ENCODE peak calls at places on chromosomes 12 and 14, in eight cellular contexts. M, L, Y, N, G, U, S and V are unnamed samples.

GRCh38 chr12:2286461-2287131 is 233.8 kb downstream of the CACNA1C start:
- DNase-seq in M (no peak), S (peak), N (no peak), G (no peak), Y (no peak), U (peak), L (no peak), V (no peak)

GRCh38 chr12:18629445-18629844 is 108.4 kb downstream of the PLCZ1 start:
- DNase-seq in G (no peak), N (no peak), Y (no peak), L (no peak), S (no peak), M (no peak), U (no peak), V (no peak)

GRCh38 chr14:75542585-75543091 is 20.4 kb downstream of the BATF start:
- DNase-seq in M (peak), Y (peak), G (peak), S (no peak), U (peak), N (peak), L (no peak), V (no peak)

GRCh38 chr14:103899833-103900232 is 28.4 kb upstream of the TDRD9 start:
- DNase-seq in G (no peak), Y (no peak), S (no peak), L (no peak), M (no peak), U (no peak), N (no peak), V (no peak)

GRCh38 chr12:42854826-42855225 is 265.3 kb upstream of the PRICKLE1 start:
- DNase-seq in S (no peak), N (no peak), Y (no peak), G (no peak), M (no peak), U (no peak), L (no peak), V (no peak)

GRCh38 chr12:92149563-92149962 is 3.9 kb upstream of the BTG1 start:
- DNase-seq in G (no peak), U (no peak), M (no peak), N (no peak), Y (no peak), S (no peak), L (no peak), V (no peak)

GRCh38 chr14:104171029-104171697 is 32.8 kb downstream of the KIF26A start:
- DNase-seq in S (no peak), N (no peak), M (peak), G (no peak), L (no peak), Y (no peak), U (no peak), V (no peak)

GRCh38 chr12:66241061-66242043 is 52.3 kb downstream of the IRAK3 start:
- DNase-seq in G (no peak), U (peak), M (no peak), N (no peak), S (no peak), Y (no peak), L (no peak), V (no peak)

GRCh38 chr12:40248585-40249297 is 23.9 kb downstream of the LRRK2 start:
- DNase-seq in S (no peak), Y (no peak), N (no peak), L (no peak), M (no peak), G (no peak), U (no peak), V (no peak)

GRCh38 chr12:75414671-75415070 is 23.8 kb downstream of the GLIPR1L2 start:
- DNase-seq in N (no peak), S (no peak), L (no peak), G (no peak), M (no peak), U (peak), Y (no peak), V (no peak)

GRCh38 chr12:19277707-19278106 is 148.2 kb downstream of the PLEKHA5 start:
- DNase-seq in Y (no peak), L (no peak), N (no peak), S (no peak), U (no peak), G (no peak), M (no peak), V (no peak)

GRCh38 chr12:8779281-8779680 is 43.1 kb upstream of the A2ML1 start:
- DNase-seq in U (no peak), M (no peak), S (no peak), L (no peak), N (no peak), Y (no peak), G (no peak), V (no peak)

GRCh38 chr12:25959069-25959961 is 833 bp downstream of the RASSF8 start:
- DNase-seq in Y (no peak), S (peak), L (peak), G (peak), N (no peak), M (peak), U (peak), V (no peak)

GRCh38 chr12:6199531-6200265 is 502 bp upstream of the CD9 start:
- DNase-seq in Y (no peak), L (no peak), M (no peak), G (no peak), S (no peak), U (peak), N (no peak), V (no peak)

GRCh38 chr14:36944307-36945010 is 227.9 kb downstream of the SLC25A21 start:
- DNase-seq in L (no peak), M (no peak), U (peak), Y (no peak), G (no peak), N (no peak), S (no peak), V (no peak)

GRCh38 chr12:11638271-11638916 is 11.1 kb upstream of the ETV6 start:
- DNase-seq in M (no peak), S (no peak), U (no peak), G (no peak), L (no peak), N (no peak), Y (no peak), V (no peak)

GRCh38 chr12:89451876-89452275 is 72.7 kb downstream of the GALNT4 start:
- DNase-seq in N (no peak), U (peak), Y (no peak), L (no peak), S (no peak), M (no peak), G (no peak), V (no peak)

GRCh38 chr14:69636051-69636639 is 24.7 kb downstream of the SUSD6 start:
- DNase-seq in G (no peak), U (no peak), S (no peak), L (no peak), Y (peak), M (no peak), N (no peak), V (no peak)

GRCh38 chr12:108801736-108802665 is 55.4 kb downstream of the SSH1 start:
- DNase-seq in Y (no peak), U (peak), M (no peak), N (no peak), G (no peak), S (peak), L (no peak), V (no peak)

GRCh38 chr12:53212931-53213330 is 5.9 kb upstream of the ITGB7 start:
- DNase-seq in U (no peak), M (no peak), G (no peak), S (no peak), N (no peak), L (no peak), Y (no peak), V (no peak)